ENCODE peak calls at places on chromosomes 13 and 19, in ten cellular contexts. F, D, L, K, O, N, X, J, C and V are unnamed samples. For H3K9me3, the result is how much of the 10 kb centered on the place peaks cover.

GRCh38 chr19:38952395-38953165 is 21.8 kb downstream of the MRPS12 start:
- DNase-seq in F (no peak), D (peak), L (no peak), K (no peak), O (no peak), N (no peak), X (peak), J (no peak), C (no peak), V (peak)

GRCh38 chr19:8585894-8586750 is 8.9 kb upstream of the MYO1F start:
- DNase-seq in F (peak), D (no peak), L (peak), K (no peak), O (peak), N (no peak), X (no peak), J (peak), C (no peak), V (peak)

GRCh38 chr19:383040-383439 is 25.9 kb downstream of the C2CD4C start:
- DNase-seq in F (no peak), D (no peak), L (no peak), K (no peak), O (no peak), N (no peak), X (no peak), J (no peak), C (no peak), V (no peak)

GRCh38 chr19:29014857-29015436 is 198.0 kb downstream of the UQCRFS1 start:
- DNase-seq in F (no peak), D (no peak), L (no peak), K (no peak), O (no peak), N (no peak), X (no peak), J (no peak), C (no peak), V (no peak)

GRCh38 chr13:49844191-49844590 is 51.7 kb upstream of the KPNA3 start:
- DNase-seq in F (no peak), D (no peak), L (no peak), K (no peak), O (no peak), N (no peak), X (no peak), J (no peak), C (no peak), V (no peak)

GRCh38 chr19:50047686-50048085 is 21.9 kb downstream of the ZNF473 start:
- DNase-seq in F (no peak), D (peak), L (no peak), K (no peak), O (no peak), N (no peak), X (no peak), J (no peak), C (no peak), V (no peak)

GRCh38 chr13:90717451-90717936 is 630.0 kb upstream of the MIR17HG start:
- DNase-seq in F (no peak), D (peak), L (peak), K (no peak), O (no peak), N (no peak), X (no peak), J (no peak), C (no peak), V (no peak)

GRCh38 chr13:65638572-65639168 is 1591.5 kb downstream of the PCDH9 start:
- DNase-seq in F (no peak), D (peak), L (peak), K (no peak), O (no peak), N (no peak), X (no peak), J (no peak), C (no peak), V (no peak)

GRCh38 chr13:32472194-32472621 is 44.3 kb upstream of the N4BP2L1 start:
- DNase-seq in F (no peak), D (no peak), L (no peak), K (no peak), O (no peak), N (no peak), X (no peak), J (no peak), C (no peak), V (no peak)

GRCh38 chr19:51986309-51987291 is at the start of gene ZNF350:
- DNase-seq in F (peak), D (peak), L (peak), K (peak), O (peak), N (peak), X (peak), J (peak), C (peak), V (peak)

GRCh38 chr19:289651-290538 is 1.3 kb downstream of the PLPP2 start:
- DNase-seq in F (no peak), D (peak), L (peak), K (no peak), O (peak), N (no peak), X (peak), J (no peak), C (no peak), V (peak)

GRCh38 chr19:9043524-9043923 is 33.3 kb upstream of the MUC16 start:
- DNase-seq in F (no peak), D (no peak), L (peak), K (no peak), O (no peak), N (no peak), X (no peak), J (no peak), C (no peak), V (no peak)

GRCh38 chr13:94351292-94352000 is 128.0 kb downstream of the DCT start:
- DNase-seq in F (no peak), D (peak), L (peak), K (no peak), O (no peak), N (no peak), X (no peak), J (no peak), C (no peak), V (no peak)

GRCh38 chr19:41430907-41431306 is 3.7 kb upstream of the B3GNT8 start:
- DNase-seq in F (no peak), D (no peak), L (no peak), K (no peak), O (no peak), N (no peak), X (no peak), J (no peak), C (no peak), V (no peak)

GRCh38 chr13:74290324-74290773 is 156.1 kb upstream of the KLF12 start:
- DNase-seq in F (peak), D (peak), L (peak), K (no peak), O (no peak), N (no peak), X (peak), J (peak), C (peak), V (no peak)

GRCh38 chr13:91904005-91904404 is 505.6 kb downstream of the GPC5 start:
- DNase-seq in F (no peak), D (no peak), L (no peak), K (no peak), O (no peak), N (no peak), X (no peak), J (no peak), C (no peak), V (no peak)

GRCh38 chr13:20607015-20607414 is 40.1 kb downstream of the IFT88 start:
- DNase-seq in F (no peak), D (no peak), L (no peak), K (no peak), O (no peak), N (no peak), X (no peak), J (no peak), C (no peak), V (no peak)

GRCh38 chr13:79392882-79393563 is 13.0 kb downstream of the RBM26 start:
- DNase-seq in F (no peak), D (peak), L (peak), K (no peak), O (no peak), N (no peak), X (no peak), J (no peak), C (no peak), V (peak)

GRCh38 chr19:8397746-8398721 is 7.9 kb downstream of the RAB11B start:
- DNase-seq in F (no peak), D (no peak), L (no peak), K (no peak), O (no peak), N (no peak), X (peak), J (no peak), C (no peak), V (no peak)

GRCh38 chr13:114035583-114036501 is 62.0 kb upstream of the C13orf46 start:
- DNase-seq in F (no peak), D (peak), L (peak), K (peak), O (no peak), N (no peak), X (no peak), J (no peak), C (no peak), V (no peak)

GRCh38 chr13:96581741-96582140 is 412.5 kb downstream of the OXGR1 start:
- DNase-seq in F (no peak), D (no peak), L (no peak), K (no peak), O (no peak), N (no peak), X (no peak), J (no peak), C (no peak), V (no peak)

GRCh38 chr19:29831686-29832085 is 19.9 kb downstream of the CCNE1 start:
- DNase-seq in F (no peak), D (no peak), L (no peak), K (no peak), O (no peak), N (no peak), X (no peak), J (no peak), C (no peak), V (no peak)

GRCh38 chr13:105165449-105166125 is 1369.9 kb downstream of the EFNB2 start:
- DNase-seq in F (no peak), D (no peak), L (no peak), K (no peak), O (no peak), N (no peak), X (no peak), J (no peak), C (no peak), V (no peak)

GRCh38 chr19:15021286-15022007 is 27.8 kb upstream of the CASP14 start:
- DNase-seq in F (no peak), D (no peak), L (no peak), K (no peak), O (no peak), N (no peak), X (peak), J (no peak), C (no peak), V (no peak)

GRCh38 chr13:51998723-51999471 is 12.4 kb downstream of the ATP7B start:
- DNase-seq in F (no peak), D (no peak), L (no peak), K (no peak), O (no peak), N (no peak), X (no peak), J (no peak), C (no peak), V (no peak)

GRCh38 chr13:103815619-103816018 is 749.4 kb upstream of the SLC10A2 start:
- DNase-seq in F (no peak), D (no peak), L (peak), K (no peak), O (no peak), N (no peak), X (no peak), J (no peak), C (no peak), V (no peak)

GRCh38 chr19:5011476-5012238 is 42.7 kb downstream of the KDM4B start:
- DNase-seq in F (no peak), D (no peak), L (no peak), K (no peak), O (no peak), N (no peak), X (no peak), J (no peak), C (no peak), V (no peak)

GRCh38 chr19:6066661-6067646 is 43.3 kb downstream of the RFX2 start:
- DNase-seq in F (peak), D (peak), L (peak), K (peak), O (no peak), N (peak), X (peak), J (peak), C (peak), V (no peak)

GRCh38 chr19:41703602-41704293 is 4.7 kb upstream of the CEACAM5 start:
- DNase-seq in F (no peak), D (no peak), L (no peak), K (no peak), O (no peak), N (no peak), X (no peak), J (no peak), C (no peak), V (no peak)

GRCh38 chr13:48505597-48506091 is 27.2 kb downstream of the RCBTB2 start:
- DNase-seq in F (peak), D (peak), L (no peak), K (peak), O (no peak), N (no peak), X (no peak), J (peak), C (no peak), V (peak)

GRCh38 chr19:27729332-27729731 is 1483.6 kb downstream of the UQCRFS1 start:
- DNase-seq in F (no peak), D (no peak), L (no peak), K (no peak), O (no peak), N (no peak), X (no peak), J (no peak), C (no peak), V (no peak)

GRCh38 chr13:31722684-31723083 is 16.6 kb upstream of the RXFP2 start:
- DNase-seq in F (no peak), D (no peak), L (peak), K (no peak), O (no peak), N (no peak), X (no peak), J (no peak), C (no peak), V (no peak)

GRCh38 chr13:67267136-67267535 is 37.0 kb upstream of the PCDH9 start:
- DNase-seq in F (no peak), D (peak), L (peak), K (no peak), O (no peak), N (no peak), X (no peak), J (no peak), C (no peak), V (no peak)

GRCh38 chr19:3790941-3791340 is 4.8 kb upstream of the MATK start:
- DNase-seq in F (no peak), D (no peak), L (no peak), K (no peak), O (no peak), N (no peak), X (no peak), J (no peak), C (no peak), V (no peak)

GRCh38 chr19:50492303-50493052 is 15.8 kb upstream of the GARIN5A start:
- DNase-seq in F (no peak), D (no peak), L (no peak), K (no peak), O (no peak), N (no peak), X (no peak), J (peak), C (no peak), V (no peak)

GRCh38 chr13:20074956-20075355 is 85.9 kb downstream of the GJA3 start:
- DNase-seq in F (no peak), D (no peak), L (no peak), K (no peak), O (no peak), N (no peak), X (no peak), J (no peak), C (no peak), V (no peak)

GRCh38 chr13:47896546-47896945 is 104.5 kb downstream of the SUCLA2 start:
- DNase-seq in F (no peak), D (no peak), L (no peak), K (no peak), O (no peak), N (no peak), X (no peak), J (no peak), C (no peak), V (no peak)

GRCh38 chr19:8321067-8321759 is at the start of the genes NDUFA7 and RPS28:
- DNase-seq in F (peak), D (peak), L (peak), K (peak), O (peak), N (peak), X (peak), J (peak), C (peak), V (peak)

GRCh38 chr19:22625266-22626035 is 8.7 kb upstream of the ZNF492 start:
- DNase-seq in F (no peak), D (no peak), L (no peak), K (no peak), O (no peak), N (no peak), X (no peak), J (no peak), C (no peak), V (no peak)
- H3K9me3 ChIP-seq in F (under half), D (under half), L (under half), K (under half), O (half or more), N (under half), X (under half), J (under half), C (under half), V (under half)

GRCh38 chr19:40424637-40425449 is 949 bp downstream of the SERTAD1 start:
- DNase-seq in F (no peak), D (peak), L (peak), K (no peak), O (no peak), N (no peak), X (no peak), J (no peak), C (no peak), V (no peak)
- H3K27ac ChIP-seq in F (peak), D (peak), L (peak), K (peak), O (peak), N (peak), X (peak), J (peak), C (peak), V (peak)

DNA sequence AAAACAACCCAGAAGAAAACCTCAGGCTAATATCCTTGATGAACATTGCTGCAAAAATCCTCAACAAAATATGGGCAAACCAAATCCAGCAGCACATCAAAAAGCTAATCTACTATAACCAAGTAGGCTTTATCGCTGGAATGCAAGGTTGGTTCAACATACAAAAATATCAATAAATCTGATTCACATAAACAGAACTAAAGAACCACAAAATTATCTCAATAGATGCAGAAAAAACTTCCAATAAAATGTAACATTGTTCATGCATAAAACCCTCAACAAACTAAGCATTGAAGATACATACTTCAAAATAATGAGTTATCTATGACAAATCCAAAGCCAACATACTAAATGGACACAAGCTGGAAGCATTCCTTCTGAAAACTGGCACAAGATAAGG is 8.8 kb downstream of the ZNF724 start:
- DNase-seq in F (no peak), D (no peak), L (no peak), K (no peak), O (no peak), N (no peak), X (no peak), J (no peak), C (no peak), V (no peak)
- H3K9me3 ChIP-seq in F (under half), D (under half), L (under half), K (under half), O (under half), N (under half), X (under half), J (under half), C (under half), V (under half)

GRCh38 chr19:34213283-34213682 is 41.0 kb downstream of the LSM14A start:
- DNase-seq in F (no peak), D (no peak), L (no peak), K (no peak), O (no peak), N (no peak), X (no peak), J (no peak), C (no peak), V (no peak)

GRCh38 chr19:34209726-34210125 is 37.4 kb downstream of the LSM14A start:
- DNase-seq in F (no peak), D (no peak), L (no peak), K (no peak), O (no peak), N (no peak), X (no peak), J (no peak), C (no peak), V (no peak)

GRCh38 chr19:34214040-34214439 is 40.3 kb upstream of the GARRE1 start:
- DNase-seq in F (no peak), D (no peak), L (no peak), K (no peak), O (no peak), N (no peak), X (no peak), J (no peak), C (no peak), V (no peak)

GRCh38 chr19:34208485-34208884 is 36.2 kb downstream of the LSM14A start:
- DNase-seq in F (no peak), D (no peak), L (no peak), K (no peak), O (no peak), N (no peak), X (no peak), J (no peak), C (no peak), V (no peak)
- H3K27ac ChIP-seq in F (no peak), D (no peak), L (no peak), K (no peak), O (no peak), N (no peak), X (no peak), J (no peak), C (no peak), V (no peak)

GRCh38 chr19:36501973-36502372 is 12.6 kb upstream of the ZNF566 start:
- DNase-seq in F (no peak), D (no peak), L (no peak), K (no peak), O (no peak), N (no peak), X (no peak), J (no peak), C (no peak), V (no peak)
- H3K9me3 ChIP-seq in F (under half), D (under half), L (under half), K (under half), O (under half), N (half or more), X (under half), J (under half), C (under half), V (under half)

DNA sequence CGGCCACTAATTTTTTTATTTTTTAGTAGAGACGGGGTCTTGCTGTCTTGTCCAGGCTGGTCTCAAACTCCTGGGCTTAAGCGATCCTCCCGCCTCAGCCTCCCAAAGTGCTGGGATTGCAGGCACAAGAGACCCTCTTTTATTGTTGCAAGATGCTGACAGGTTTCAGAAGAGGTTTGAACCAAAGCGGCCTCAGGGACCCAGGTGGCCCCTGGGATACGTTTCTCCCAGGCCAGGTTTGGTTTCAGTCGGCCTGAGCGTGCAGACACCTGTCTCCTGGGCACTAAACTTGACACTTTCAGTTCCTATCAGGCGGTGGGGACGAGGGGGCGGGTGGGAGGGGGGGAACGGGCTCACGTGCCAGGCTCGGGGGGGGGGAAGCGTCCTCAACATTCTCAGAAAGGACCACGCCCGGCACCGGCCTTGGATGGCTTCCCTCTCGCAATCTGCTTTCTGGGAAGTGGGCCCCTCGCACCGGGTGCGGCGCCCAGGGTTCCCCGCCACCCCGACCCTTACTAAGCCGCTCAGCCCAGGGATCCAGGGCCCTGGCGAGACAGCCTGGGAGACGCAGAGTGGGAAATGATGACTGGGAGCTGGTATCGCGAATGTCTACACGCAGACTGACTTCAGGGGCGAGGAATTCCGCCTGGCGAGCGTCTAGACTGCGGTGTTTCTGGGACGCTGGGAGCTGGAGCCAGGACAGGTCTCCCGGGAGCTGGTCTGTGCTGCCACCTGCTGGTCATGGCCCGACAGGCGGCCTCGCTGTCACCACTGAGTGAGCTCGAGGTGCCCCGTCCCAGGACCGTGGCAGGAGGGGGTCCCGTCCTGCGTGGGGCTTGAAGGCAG is 91.6 kb downstream of the GNG7 start:
- DNase-seq in F (peak), D (peak), L (peak), K (peak), O (peak), N (peak), X (peak), J (peak), C (peak), V (peak)
- H3K27ac ChIP-seq in F (peak), D (peak), L (no peak), K (peak), O (no peak), N (peak), X (peak), J (peak), C (no peak), V (no peak)